ENCODE peak calls at places on chromosome 14, in nine cellular contexts. X, A, B, W, S, N, G, V and T are unnamed samples.
A peak's percentile ranks its signal among the peaks of the same experiment; 100 is the strongest.

GRCh38 chr14:67031920-67032774 is 157.1 kb upstream of the GARIN2 start:
- DNase-seq in X (no peak), S (no peak), N (no peak), W (no peak), V (no peak), A (no peak), B (no peak), G (no peak), T (no peak)

GRCh38 chr14:86935241-86935640 is 1057.7 kb downstream of the GALC start:
- DNase-seq in S (peak; percentile 12), X (peak; percentile 85), B (no peak), W (no peak), A (no peak), N (no peak), G (no peak), V (no peak), T (no peak)

GRCh38 chr14:61226015-61226654 is 55.0 kb downstream of the TMEM30B start:
- DNase-seq in S (no peak), G (no peak), N (no peak), B (no peak), X (no peak), A (no peak), V (no peak), W (no peak), T (no peak)

GRCh38 chr14:83607682-83608081 is 1922.3 kb upstream of the FLRT2 start:
- DNase-seq in A (no peak), N (no peak), G (no peak), W (no peak), B (no peak), S (no peak), V (no peak), X (no peak), T (no peak)

GRCh38 chr14:97179573-97179972 is 382.4 kb downstream of the VRK1 start:
- DNase-seq in V (no peak), A (no peak), G (no peak), N (no peak), W (no peak), B (no peak), X (no peak), S (no peak), T (no peak)

GRCh38 chr14:95452176-95452889 is 64.1 kb downstream of the SYNE3 start:
- DNase-seq in G (no peak), S (no peak), V (no peak), A (peak; percentile 9), N (peak; percentile 21), X (no peak), W (no peak), B (peak; percentile 14), T (no peak)

GRCh38 chr14:33693237-33693636 is 257.6 kb downstream of the EGLN3 start:
- DNase-seq in A (no peak), B (peak; percentile 44), W (no peak), G (no peak), S (peak; percentile 82), V (no peak), X (no peak), N (no peak), T (no peak)

GRCh38 chr14:50791201-50791600 is 39.8 kb downstream of the NIN start:
- DNase-seq in S (no peak), W (no peak), A (no peak), G (no peak), X (no peak), V (no peak), B (no peak), N (no peak), T (peak; percentile 61)

GRCh38 chr14:90720832-90721231 is 95.4 kb downstream of the TTC7B start:
- DNase-seq in G (no peak), N (no peak), A (no peak), W (no peak), V (no peak), S (no peak), X (no peak), B (no peak), T (no peak)

GRCh38 chr14:96078687-96079016 is 39.5 kb downstream of the C14orf132 start:
- DNase-seq in S (no peak), X (no peak), B (no peak), W (no peak), N (no peak), G (no peak), V (no peak), A (no peak), T (no peak)

GRCh38 chr14:72924332-72924731 is 1.9 kb upstream of the DCAF4 start:
- DNase-seq in V (no peak), B (no peak), W (no peak), N (no peak), S (no peak), G (no peak), A (no peak), X (no peak), T (no peak)

GRCh38 chr14:100604709-100605108 is 17.5 kb upstream of the BEGAIN start:
- DNase-seq in N (no peak), W (no peak), S (no peak), B (no peak), V (no peak), G (no peak), X (no peak), A (no peak), T (no peak)

GRCh38 chr14:77264466-77265186 is 6.4 kb downstream of the NGB start:
- DNase-seq in N (no peak), B (no peak), X (no peak), V (no peak), G (no peak), A (no peak), S (no peak), W (no peak), T (no peak)

GRCh38 chr14:61103541-61104339 is 122.7 kb downstream of the SLC38A6 start:
- DNase-seq in B (peak; percentile 99), S (peak; percentile 98), N (peak; percentile 97), G (no peak), A (peak; percentile 91), X (peak; percentile 92), V (peak; percentile 89), W (peak; percentile 100), T (peak; percentile 64)

GRCh38 chr14:88518592-88519512 is 36.0 kb downstream of the PTPN21 start:
- DNase-seq in A (peak; percentile 65), S (peak; percentile 66), X (peak; percentile 73), N (peak; percentile 78), V (peak; percentile 22), B (peak; percentile 81), G (no peak), W (no peak), T (no peak)

GRCh38 chr14:76782885-76783566 is 21.8 kb downstream of the VASH1 start:
- DNase-seq in G (no peak), W (no peak), X (no peak), N (no peak), S (no peak), B (no peak), V (no peak), A (no peak), T (peak; percentile 65)

GRCh38 chr14:51533160-51533559 is 118.5 kb upstream of the FRMD6 start:
- DNase-seq in B (no peak), X (peak; percentile 96), V (peak; percentile 70), A (peak; percentile 98), N (peak; percentile 72), W (peak; percentile 43), S (peak; percentile 94), G (no peak), T (no peak)

GRCh38 chr14:26707234-26707633 is 109.4 kb upstream of the NOVA1 start:
- DNase-seq in A (no peak), X (no peak), B (no peak), V (no peak), W (no peak), N (no peak), S (no peak), G (no peak), T (no peak)

GRCh38 chr14:102866982-102867761 is 55.3 kb upstream of the AMN start:
- DNase-seq in S (no peak), N (no peak), W (no peak), B (no peak), V (no peak), X (no peak), G (no peak), A (no peak), T (no peak)

GRCh38 chr14:26867171-26867757 is 269.4 kb upstream of the NOVA1 start:
- DNase-seq in A (peak; percentile 64), W (no peak), N (peak; percentile 15), B (no peak), X (no peak), V (no peak), G (no peak), S (no peak), T (no peak)

GRCh38 chr14:103801459-103801858 is 45.9 kb downstream of the PPP1R13B start:
- DNase-seq in A (peak; percentile 94), G (no peak), V (peak; percentile 90), X (peak; percentile 89), W (peak; percentile 50), S (peak; percentile 90), B (peak; percentile 53), N (peak; percentile 87), T (no peak)

GRCh38 chr14:28765169-28765906 is 1.2 kb upstream of the FOXG1 start:
- DNase-seq in W (no peak), N (no peak), G (no peak), V (no peak), A (no peak), S (no peak), X (no peak), B (no peak), T (no peak)

GRCh38 chr14:68809524-68809923 is 16.7 kb upstream of the ZFP36L1 start:
- DNase-seq in G (no peak), V (no peak), N (no peak), B (no peak), W (no peak), A (no peak), S (no peak), X (no peak), T (no peak)

GRCh38 chr14:50397461-50398196 is 948 bp upstream of the CDKL1 start:
- DNase-seq in V (peak; percentile 23), X (peak; percentile 57), G (no peak), W (peak; percentile 35), A (peak; percentile 38), S (peak; percentile 56), N (peak; percentile 47), B (no peak), T (no peak)

GRCh38 chr14:68793734-68794129 is 865 bp upstream of the ZFP36L1 start:
- DNase-seq in S (no peak), N (no peak), B (no peak), V (no peak), X (no peak), W (no peak), A (no peak), G (no peak), T (no peak)

GRCh38 chr14:77603654-77604270 is 12.7 kb downstream of the SPTLC2 start:
- DNase-seq in N (peak; percentile 50), W (no peak), V (no peak), S (no peak), A (peak; percentile 40), B (peak; percentile 25), G (no peak), X (no peak), T (no peak)

GRCh38 chr14:54133896-54134295 is 177.3 kb upstream of the BMP4 start:
- DNase-seq in B (peak; percentile 38), A (peak; percentile 92), N (peak; percentile 28), W (peak; percentile 30), V (no peak), X (peak; percentile 82), G (no peak), S (peak; percentile 35), T (no peak)